ENCODE peak calls at places on chromosome 21, in ten cellular contexts. Z, A, N, K, R, G, S, V, M and E are unnamed samples.
A peak's percentile ranks its signal among the peaks of the same experiment; 100 is the strongest.

GRCh38 chr21:35113064-35113463 is 64.0 kb upstream of the RUNX1 start:
- DNase-seq in Z (no peak), A (no peak), N (no peak), K (no peak), R (no peak), G (no peak), S (peak; percentile 69), V (no peak), M (peak; percentile 13), E (no peak)

GRCh38 chr21:43354016-43354420 is 72.9 kb downstream of the SIK1 start:
- DNase-seq in Z (no peak), A (no peak), N (no peak), K (no peak), R (no peak), G (no peak), S (no peak), V (no peak), M (no peak), E (no peak)

GRCh38 chr21:38916214-38916964 is 110.7 kb downstream of the ETS2 start:
- DNase-seq in Z (no peak), A (no peak), N (peak; percentile 56), K (no peak), R (no peak), G (no peak), S (no peak), V (no peak), M (no peak), E (peak; percentile 54)

GRCh38 chr21:30193201-30193600 is 22.7 kb downstream of the CLDN8 start:
- DNase-seq in Z (no peak), A (no peak), N (no peak), K (no peak), R (no peak), G (no peak), S (no peak), V (no peak), M (no peak), E (no peak)

GRCh38 chr21:39763282-39763970 is 18.4 kb downstream of the IGSF5 start:
- DNase-seq in Z (peak; percentile 57), A (no peak), N (no peak), K (no peak), R (no peak), G (no peak), S (no peak), V (no peak), M (no peak), E (no peak)

GRCh38 chr21:15000076-15000475 is 64.7 kb downstream of the NRIP1 start:
- DNase-seq in Z (no peak), A (no peak), N (no peak), K (no peak), R (no peak), G (no peak), S (peak; percentile 80), V (no peak), M (peak; percentile 46), E (no peak)

GRCh38 chr21:42486551-42486950 is 9.5 kb downstream of the RSPH1 start:
- DNase-seq in Z (no peak), A (no peak), N (no peak), K (no peak), R (no peak), G (no peak), S (no peak), V (no peak), M (no peak), E (no peak)

GRCh38 chr21:15064576-15065380 is at the start of gene NRIP1:
- DNase-seq in Z (peak; percentile 93), A (peak; percentile 79), N (peak; percentile 79), K (peak; percentile 76), R (peak; percentile 76), G (peak; percentile 81), S (peak; percentile 92), V (peak; percentile 61), M (peak; percentile 88), E (peak; percentile 78)

GRCh38 chr21:39034590-39035536 is 148.4 kb downstream of the PSMG1 start:
- DNase-seq in Z (no peak), A (no peak), N (no peak), K (no peak), R (no peak), G (no peak), S (no peak), V (no peak), M (no peak), E (no peak)

GRCh38 chr21:29656504-29657227 is 283.1 kb downstream of the GRIK1 start:
- DNase-seq in Z (no peak), A (no peak), N (no peak), K (no peak), R (no peak), G (no peak), S (peak; percentile 74), V (no peak), M (peak; percentile 76), E (no peak)

GRCh38 chr21:38646213-38646837 is 148.0 kb upstream of the ERG start:
- DNase-seq in Z (no peak), A (peak; percentile 34), N (no peak), K (no peak), R (no peak), G (no peak), S (peak; percentile 48), V (no peak), M (peak; percentile 66), E (no peak)

GRCh38 chr21:38741976-38742309 is 63.8 kb upstream of the ETS2 start:
- DNase-seq in Z (no peak), A (no peak), N (no peak), K (no peak), R (no peak), G (no peak), S (no peak), V (no peak), M (no peak), E (no peak)

GRCh38 chr21:45308211-45309068 is 20.7 kb upstream of the POFUT2 start:
- DNase-seq in Z (peak; percentile 65), A (no peak), N (no peak), K (no peak), R (no peak), G (no peak), S (peak; percentile 57), V (no peak), M (peak; percentile 91), E (peak; percentile 87)

GRCh38 chr21:44332383-44332782 is 6.8 kb downstream of the CFAP410 start:
- DNase-seq in Z (no peak), A (no peak), N (no peak), K (no peak), R (no peak), G (no peak), S (no peak), V (no peak), M (no peak), E (no peak)

GRCh38 chr21:20639026-20639425 is 359.2 kb upstream of the NCAM2 start:
- DNase-seq in Z (no peak), A (no peak), N (no peak), K (no peak), R (no peak), G (no peak), S (no peak), V (no peak), M (no peak), E (no peak)

GRCh38 chr21:42164064-42164789 is 54.7 kb upstream of the ABCG1 start:
- DNase-seq in Z (peak; percentile 72), A (no peak), N (peak; percentile 54), K (peak; percentile 67), R (peak; percentile 40), G (peak; percentile 60), S (no peak), V (no peak), M (no peak), E (peak; percentile 24)

GRCh38 chr21:34807146-34807880 is 138.5 kb downstream of the CLIC6 start:
- DNase-seq in Z (peak; percentile 75), A (peak; percentile 73), N (no peak), K (no peak), R (no peak), G (peak; percentile 81), S (peak; percentile 98), V (peak; percentile 33), M (peak; percentile 98), E (no peak)

GRCh38 chr21:32096411-32096810 is 182.4 kb downstream of the MIS18A start:
- DNase-seq in Z (peak; percentile 71), A (no peak), N (peak; percentile 81), K (peak; percentile 69), R (no peak), G (no peak), S (peak; percentile 9), V (no peak), M (no peak), E (peak; percentile 13)

GRCh38 chr21:42019101-42019605 is 9.0 kb upstream of the ZBTB21 start:
- DNase-seq in Z (no peak), A (no peak), N (no peak), K (no peak), R (no peak), G (no peak), S (no peak), V (no peak), M (no peak), E (no peak)

GRCh38 chr21:29526545-29526944 is 227.8 kb downstream of the BACH1 start:
- DNase-seq in Z (no peak), A (no peak), N (no peak), K (no peak), R (no peak), G (no peak), S (no peak), V (no peak), M (no peak), E (no peak)

GRCh38 chr21:44057960-44058651 is 46.0 kb downstream of the TRAPPC10 start:
- DNase-seq in Z (no peak), A (no peak), N (no peak), K (no peak), R (peak; percentile 35), G (no peak), S (no peak), V (no peak), M (no peak), E (no peak)

GRCh38 chr21:37342046-37342632 is 24.4 kb upstream of the DYRK1A start:
- DNase-seq in Z (no peak), A (no peak), N (no peak), K (no peak), R (no peak), G (no peak), S (no peak), V (no peak), M (no peak), E (no peak)

GRCh38 chr21:41743321-41744027 is 23.4 kb downstream of the RIPK4 start:
- DNase-seq in Z (no peak), A (no peak), N (no peak), K (no peak), R (no peak), G (no peak), S (no peak), V (no peak), M (no peak), E (no peak)

GRCh38 chr21:43600642-43601397 is 58.5 kb downstream of the HSF2BP start:
- DNase-seq in Z (peak; percentile 74), A (peak; percentile 81), N (peak; percentile 7), K (no peak), R (no peak), G (no peak), S (peak; percentile 92), V (no peak), M (peak; percentile 93), E (no peak)

GRCh38 chr21:15809818-15810217 is 80.0 kb downstream of the USP25 start:
- DNase-seq in Z (no peak), A (no peak), N (no peak), K (no peak), R (no peak), G (no peak), S (peak; percentile 39), V (no peak), M (peak; percentile 36), E (no peak)

GRCh38 chr21:42388740-42389448 is 7.0 kb downstream of the TMPRSS3 start:
- DNase-seq in Z (no peak), A (no peak), N (no peak), K (no peak), R (no peak), G (no peak), S (no peak), V (no peak), M (no peak), E (peak; percentile 64)